ENCODE peak calls at places on chromosomes 3 and 15, in ten cellular contexts. J, N, Q, B, W, U, S, O, P and G are unnamed samples.

GRCh38 chr3:97793415-97794019 is 28.3 kb upstream of the CRYBG3 start:
- DNase-seq in J (no peak), N (no peak), Q (peak), B (peak), W (peak), U (peak), S (peak), O (no peak), P (peak), G (no peak)

GRCh38 chr15:39432007-39432406 is 148.9 kb upstream of the THBS1 start:
- DNase-seq in J (no peak), N (no peak), Q (no peak), B (no peak), W (no peak), U (no peak), S (peak), O (no peak), P (no peak), G (no peak)

GRCh38 chr3:58025406-58025805 is 17.2 kb downstream of the FLNB start:
- DNase-seq in J (no peak), N (no peak), Q (no peak), B (no peak), W (no peak), U (no peak), S (no peak), O (no peak), P (no peak), G (no peak)

GRCh38 chr3:125692361-125692760 is 97.1 kb upstream of the OSBPL11 start:
- DNase-seq in J (no peak), N (no peak), Q (no peak), B (no peak), W (no peak), U (no peak), S (no peak), O (no peak), P (no peak), G (no peak)

GRCh38 chr15:87887177-87887576 is 369.4 kb downstream of the NTRK3 start:
- DNase-seq in J (no peak), N (no peak), Q (no peak), B (no peak), W (no peak), U (no peak), S (no peak), O (no peak), P (no peak), G (no peak)

GRCh38 chr3:114508976-114509375 is 215.1 kb downstream of the TIGIT start:
- DNase-seq in J (no peak), N (no peak), Q (no peak), B (peak), W (no peak), U (no peak), S (peak), O (no peak), P (no peak), G (no peak)

GRCh38 chr3:192842711-192843436 is 74.8 kb downstream of the MB21D2 start:
- DNase-seq in J (no peak), N (no peak), Q (no peak), B (no peak), W (no peak), U (no peak), S (no peak), O (no peak), P (no peak), G (no peak)

GRCh38 chr15:52788099-52788986 is 1.8 kb downstream of the ONECUT1 start:
- DNase-seq in J (no peak), N (peak), Q (no peak), B (no peak), W (no peak), U (no peak), S (no peak), O (no peak), P (no peak), G (no peak)

GRCh38 chr3:34009480-34009844 is 211.0 kb downstream of the PDCD6IP start:
- DNase-seq in J (no peak), N (no peak), Q (no peak), B (peak), W (no peak), U (no peak), S (no peak), O (no peak), P (no peak), G (no peak)

GRCh38 chr15:91133511-91133910 is 33.5 kb downstream of the SV2B start:
- DNase-seq in J (no peak), N (no peak), Q (no peak), B (no peak), W (no peak), U (no peak), S (no peak), O (no peak), P (no peak), G (peak)

GRCh38 chr3:179068779-179069530 is 2.7 kb downstream of the ZMAT3 start:
- DNase-seq in J (no peak), N (no peak), Q (peak), B (peak), W (peak), U (peak), S (peak), O (peak), P (peak), G (peak)

GRCh38 chr3:70000028-70000410 is 486 bp downstream of the SAMMSON start:
- DNase-seq in J (no peak), N (no peak), Q (no peak), B (no peak), W (no peak), U (no peak), S (no peak), O (peak), P (no peak), G (no peak)

GRCh38 chr15:75468908-75469307 is 17.4 kb upstream of the SIN3A start:
- DNase-seq in J (peak), N (no peak), Q (no peak), B (no peak), W (no peak), U (no peak), S (peak), O (no peak), P (no peak), G (no peak)

GRCh38 chr3:71949403-71949802 is 164.5 kb upstream of the PROK2 start:
- DNase-seq in J (no peak), N (no peak), Q (no peak), B (no peak), W (no peak), U (no peak), S (peak), O (no peak), P (no peak), G (no peak)

GRCh38 chr15:34582461-34583357 is 742 bp downstream of the GOLGA8B start:
- DNase-seq in J (peak), N (peak), Q (peak), B (peak), W (peak), U (peak), S (peak), O (no peak), P (peak), G (peak)

GRCh38 chr3:54706783-54707182 is 221.1 kb downstream of the LRTM1 start:
- DNase-seq in J (no peak), N (no peak), Q (no peak), B (no peak), W (no peak), U (no peak), S (no peak), O (no peak), P (no peak), G (no peak)

GRCh38 chr15:79050977-79051376 is 39.6 kb downstream of the RASGRF1 start:
- DNase-seq in J (no peak), N (no peak), Q (no peak), B (no peak), W (no peak), U (no peak), S (no peak), O (no peak), P (no peak), G (no peak)

GRCh38 chr3:94694894-94695293 is 632.0 kb downstream of the NSUN3 start:
- DNase-seq in J (no peak), N (no peak), Q (no peak), B (no peak), W (no peak), U (no peak), S (no peak), O (no peak), P (no peak), G (no peak)

GRCh38 chr3:150581174-150581573 is 21.9 kb upstream of the SELENOT start:
- DNase-seq in J (no peak), N (no peak), Q (no peak), B (no peak), W (no peak), U (no peak), S (no peak), O (no peak), P (no peak), G (no peak)

GRCh38 chr15:71801935-71802655 is 8.3 kb upstream of the NR2E3 start:
- DNase-seq in J (no peak), N (no peak), Q (no peak), B (no peak), W (no peak), U (no peak), S (no peak), O (no peak), P (no peak), G (no peak)

GRCh38 chr15:35595656-35596055 is 49.7 kb upstream of the DPH6 start:
- DNase-seq in J (no peak), N (no peak), Q (no peak), B (peak), W (no peak), U (no peak), S (no peak), O (no peak), P (no peak), G (no peak)

GRCh38 chr15:50128266-50128665 is 9.2 kb upstream of the ATP8B4 start:
- DNase-seq in J (peak), N (peak), Q (peak), B (no peak), W (no peak), U (no peak), S (peak), O (peak), P (no peak), G (no peak)

GRCh38 chr3:123469323-123469995 is 20.6 kb upstream of the ADCY5 start:
- DNase-seq in J (no peak), N (no peak), Q (no peak), B (no peak), W (no peak), U (no peak), S (no peak), O (no peak), P (no peak), G (no peak)

GRCh38 chr3:87900061-87900460 is 158.7 kb downstream of the CGGBP1 start:
- DNase-seq in J (no peak), N (no peak), Q (no peak), B (no peak), W (no peak), U (no peak), S (no peak), O (no peak), P (no peak), G (no peak)

GRCh38 chr3:6542795-6543194 is 318.1 kb upstream of the GRM7 start:
- DNase-seq in J (no peak), N (no peak), Q (no peak), B (no peak), W (no peak), U (no peak), S (no peak), O (no peak), P (no peak), G (no peak)

GRCh38 chr3:74500257-74500656 is 114.2 kb downstream of the CNTN3 start:
- DNase-seq in J (no peak), N (no peak), Q (no peak), B (no peak), W (no peak), U (peak), S (no peak), O (no peak), P (no peak), G (no peak)

GRCh38 chr3:47000198-47000815 is 20.8 kb downstream of the NBEAL2 start:
- DNase-seq in J (peak), N (no peak), Q (no peak), B (no peak), W (no peak), U (peak), S (peak), O (no peak), P (no peak), G (no peak)

GRCh38 chr3:194989251-194989650 is 281.7 kb downstream of the XXYLT1 start:
- DNase-seq in J (no peak), N (no peak), Q (no peak), B (no peak), W (no peak), U (peak), S (no peak), O (no peak), P (no peak), G (no peak)

GRCh38 chr3:101039285-101039684 is 46.1 kb upstream of the ABI3BP start:
- DNase-seq in J (no peak), N (peak), Q (no peak), B (no peak), W (no peak), U (no peak), S (peak), O (no peak), P (no peak), G (no peak)

GRCh38 chr15:70752142-70752754 is 11.1 kb downstream of the UACA start:
- DNase-seq in J (peak), N (no peak), Q (no peak), B (peak), W (no peak), U (no peak), S (no peak), O (no peak), P (no peak), G (no peak)

GRCh38 chr3:21745971-21746370 is 5.0 kb downstream of the ZNF385D start:
- DNase-seq in J (no peak), N (no peak), Q (no peak), B (no peak), W (no peak), U (peak), S (peak), O (no peak), P (no peak), G (no peak)

GRCh38 chr3:168864107-168865021 is 768.6 kb upstream of the GOLIM4 start:
- DNase-seq in J (no peak), N (no peak), Q (no peak), B (no peak), W (no peak), U (no peak), S (no peak), O (no peak), P (no peak), G (no peak)

GRCh38 chr3:44048196-44048924 is 193.3 kb upstream of the TOPAZ1 start:
- DNase-seq in J (no peak), N (no peak), Q (no peak), B (peak), W (no peak), U (peak), S (peak), O (no peak), P (peak), G (no peak)

GRCh38 chr15:28885630-28886430 is at the start of gene APBA2:
- DNase-seq in J (no peak), N (peak), Q (peak), B (peak), W (peak), U (no peak), S (peak), O (peak), P (peak), G (peak)

GRCh38 chr3:31575448-31575847 is 42.7 kb downstream of the STT3B start:
- DNase-seq in J (no peak), N (no peak), Q (no peak), B (no peak), W (no peak), U (no peak), S (no peak), O (no peak), P (peak), G (no peak)

GRCh38 chr15:64251658-64252057 is 88.8 kb upstream of the PPIB start:
- DNase-seq in J (no peak), N (no peak), Q (no peak), B (no peak), W (no peak), U (no peak), S (peak), O (no peak), P (no peak), G (no peak)

GRCh38 chr15:60530653-60531052 is 51.7 kb upstream of the ICE2 start:
- DNase-seq in J (no peak), N (no peak), Q (no peak), B (no peak), W (no peak), U (no peak), S (no peak), O (no peak), P (no peak), G (no peak)

GRCh38 chr3:1442271-1442670 is 349.4 kb downstream of the CNTN6 start:
- DNase-seq in J (no peak), N (no peak), Q (no peak), B (no peak), W (no peak), U (no peak), S (no peak), O (no peak), P (no peak), G (no peak)

GRCh38 chr3:64815195-64815627 is 127.4 kb upstream of the ADAMTS9 start:
- DNase-seq in J (no peak), N (no peak), Q (peak), B (peak), W (no peak), U (peak), S (no peak), O (no peak), P (no peak), G (no peak)